ENCODE peak calls at places on chromosomes 11 and 22, in ten cellular contexts. One of them, this sample, is unnamed.

GRCh38 chr22:35894937-35895708 is 133.5 kb downstream of the RBFOX2 start:
- DNase-seq in H4: peak; percentile 52
- DNase-seq in iris pigment epithelial cell: peak; percentile 85
- DNase-seq in stimulated activated CD8-positive, alpha-beta memory T cell treated with anti-CD3 and anti-CD28 coated beads, Interleukin-15, amount 100 ng/mL, for 48 hours: no peak
- DNase-seq in brain microvascular endothelial cell: peak; percentile 42
- DNase-seq in activated T-helper 1 cell treated with anti-CD3 and anti-CD28 coated beads, Interleukin-12 subunit alpha, Interleukin-12 subunit beta, Interleukin-2, Interleukin-4 antibody, amounts not matched to agents 30 ng/mL and 10 ng/mL and 1 ng/mL, durations not matched to agents 14 hours and 24 hours and 36 hours: no peak
- DNase-seq in stimulated activated CD4-positive, alpha-beta T cell treated with anti-CD3 and anti-CD28 coated beads, Interleukin-1b, Interleukin-23, amount 100 ng/mL, for 24 hours: no peak
- DNase-seq in bronchial epithelial cell: peak; percentile 97
- DNase-seq in kidney: no peak
- DNase-seq in CD8-positive, alpha-beta T cell: no peak
- DNase-seq in this sample: no peak

GRCh38 chr22:31625661-31626426 is 36.2 kb downstream of the PISD start:
- DNase-seq in H4: no peak
- DNase-seq in iris pigment epithelial cell: peak; percentile 60
- DNase-seq in stimulated activated CD8-positive, alpha-beta memory T cell treated with anti-CD3 and anti-CD28 coated beads, Interleukin-15, amount 100 ng/mL, for 48 hours: no peak
- DNase-seq in brain microvascular endothelial cell: peak; percentile 43
- DNase-seq in activated T-helper 1 cell treated with anti-CD3 and anti-CD28 coated beads, Interleukin-12 subunit alpha, Interleukin-12 subunit beta, Interleukin-2, Interleukin-4 antibody, amounts not matched to agents 30 ng/mL and 10 ng/mL and 1 ng/mL, durations not matched to agents 14 hours and 24 hours and 36 hours: no peak
- DNase-seq in stimulated activated CD4-positive, alpha-beta T cell treated with anti-CD3 and anti-CD28 coated beads, Interleukin-1b, Interleukin-23, amount 100 ng/mL, for 24 hours: no peak
- DNase-seq in bronchial epithelial cell: no peak
- DNase-seq in kidney: no peak
- DNase-seq in CD8-positive, alpha-beta T cell: no peak
- DNase-seq in this sample: no peak

GRCh38 chr22:39130892-39131855 is 21.3 kb downstream of the CBX7 start:
- DNase-seq in H4: no peak
- DNase-seq in iris pigment epithelial cell: peak; percentile 39
- DNase-seq in stimulated activated CD8-positive, alpha-beta memory T cell treated with anti-CD3 and anti-CD28 coated beads, Interleukin-15, amount 100 ng/mL, for 48 hours: no peak
- DNase-seq in brain microvascular endothelial cell: no peak
- DNase-seq in activated T-helper 1 cell treated with anti-CD3 and anti-CD28 coated beads, Interleukin-12 subunit alpha, Interleukin-12 subunit beta, Interleukin-2, Interleukin-4 antibody, amounts not matched to agents 30 ng/mL and 10 ng/mL and 1 ng/mL, durations not matched to agents 14 hours and 24 hours and 36 hours: no peak
- DNase-seq in stimulated activated CD4-positive, alpha-beta T cell treated with anti-CD3 and anti-CD28 coated beads, Interleukin-1b, Interleukin-23, amount 100 ng/mL, for 24 hours: no peak
- DNase-seq in bronchial epithelial cell: no peak
- DNase-seq in kidney: no peak
- DNase-seq in CD8-positive, alpha-beta T cell: no peak
- DNase-seq in this sample: no peak

GRCh38 chr11:1041149-1041467 is 4.6 kb upstream of the MUC6 start:
- DNase-seq in H4: no peak
- DNase-seq in iris pigment epithelial cell: no peak
- DNase-seq in stimulated activated CD8-positive, alpha-beta memory T cell treated with anti-CD3 and anti-CD28 coated beads, Interleukin-15, amount 100 ng/mL, for 48 hours: no peak
- DNase-seq in brain microvascular endothelial cell: no peak
- DNase-seq in activated T-helper 1 cell treated with anti-CD3 and anti-CD28 coated beads, Interleukin-12 subunit alpha, Interleukin-12 subunit beta, Interleukin-2, Interleukin-4 antibody, amounts not matched to agents 30 ng/mL and 10 ng/mL and 1 ng/mL, durations not matched to agents 14 hours and 24 hours and 36 hours: no peak
- DNase-seq in stimulated activated CD4-positive, alpha-beta T cell treated with anti-CD3 and anti-CD28 coated beads, Interleukin-1b, Interleukin-23, amount 100 ng/mL, for 24 hours: no peak
- DNase-seq in bronchial epithelial cell: no peak
- DNase-seq in kidney: peak; percentile 73
- DNase-seq in CD8-positive, alpha-beta T cell: no peak
- DNase-seq in this sample: no peak

GRCh38 chr11:26442131-26442530 is 110.2 kb downstream of the ANO3 start:
- DNase-seq in H4: peak; percentile 62
- DNase-seq in iris pigment epithelial cell: peak; percentile 29
- DNase-seq in stimulated activated CD8-positive, alpha-beta memory T cell treated with anti-CD3 and anti-CD28 coated beads, Interleukin-15, amount 100 ng/mL, for 48 hours: no peak
- DNase-seq in brain microvascular endothelial cell: peak; percentile 1
- DNase-seq in activated T-helper 1 cell treated with anti-CD3 and anti-CD28 coated beads, Interleukin-12 subunit alpha, Interleukin-12 subunit beta, Interleukin-2, Interleukin-4 antibody, amounts not matched to agents 30 ng/mL and 10 ng/mL and 1 ng/mL, durations not matched to agents 14 hours and 24 hours and 36 hours: no peak
- DNase-seq in stimulated activated CD4-positive, alpha-beta T cell treated with anti-CD3 and anti-CD28 coated beads, Interleukin-1b, Interleukin-23, amount 100 ng/mL, for 24 hours: no peak
- DNase-seq in bronchial epithelial cell: peak; percentile 4
- DNase-seq in kidney: no peak
- DNase-seq in CD8-positive, alpha-beta T cell: no peak
- DNase-seq in this sample: no peak

GRCh38 chr11:117179048-117179999 is 781 bp downstream of the SIDT2 start:
- DNase-seq in H4: no peak
- DNase-seq in iris pigment epithelial cell: no peak
- DNase-seq in stimulated activated CD8-positive, alpha-beta memory T cell treated with anti-CD3 and anti-CD28 coated beads, Interleukin-15, amount 100 ng/mL, for 48 hours: peak; percentile 11
- DNase-seq in brain microvascular endothelial cell: no peak
- DNase-seq in activated T-helper 1 cell treated with anti-CD3 and anti-CD28 coated beads, Interleukin-12 subunit alpha, Interleukin-12 subunit beta, Interleukin-2, Interleukin-4 antibody, amounts not matched to agents 30 ng/mL and 10 ng/mL and 1 ng/mL, durations not matched to agents 14 hours and 24 hours and 36 hours: peak; percentile 41
- DNase-seq in stimulated activated CD4-positive, alpha-beta T cell treated with anti-CD3 and anti-CD28 coated beads, Interleukin-1b, Interleukin-23, amount 100 ng/mL, for 24 hours: peak; percentile 10
- DNase-seq in bronchial epithelial cell: no peak
- DNase-seq in kidney: peak; percentile 89
- DNase-seq in CD8-positive, alpha-beta T cell: peak; percentile 71
- DNase-seq in this sample: no peak

GRCh38 chr11:10500263-10500601 is 40.8 kb downstream of the RNF141 start:
- DNase-seq in H4: no peak
- DNase-seq in iris pigment epithelial cell: no peak
- DNase-seq in stimulated activated CD8-positive, alpha-beta memory T cell treated with anti-CD3 and anti-CD28 coated beads, Interleukin-15, amount 100 ng/mL, for 48 hours: no peak
- DNase-seq in brain microvascular endothelial cell: no peak
- DNase-seq in activated T-helper 1 cell treated with anti-CD3 and anti-CD28 coated beads, Interleukin-12 subunit alpha, Interleukin-12 subunit beta, Interleukin-2, Interleukin-4 antibody, amounts not matched to agents 30 ng/mL and 10 ng/mL and 1 ng/mL, durations not matched to agents 14 hours and 24 hours and 36 hours: no peak
- DNase-seq in stimulated activated CD4-positive, alpha-beta T cell treated with anti-CD3 and anti-CD28 coated beads, Interleukin-1b, Interleukin-23, amount 100 ng/mL, for 24 hours: no peak
- DNase-seq in bronchial epithelial cell: no peak
- DNase-seq in kidney: no peak
- DNase-seq in CD8-positive, alpha-beta T cell: no peak
- DNase-seq in this sample: no peak

GRCh38 chr22:30823015-30823370 is 128.3 kb downstream of the OSBP2 start:
- DNase-seq in H4: no peak
- DNase-seq in iris pigment epithelial cell: no peak
- DNase-seq in stimulated activated CD8-positive, alpha-beta memory T cell treated with anti-CD3 and anti-CD28 coated beads, Interleukin-15, amount 100 ng/mL, for 48 hours: no peak
- DNase-seq in brain microvascular endothelial cell: peak; percentile 26
- DNase-seq in activated T-helper 1 cell treated with anti-CD3 and anti-CD28 coated beads, Interleukin-12 subunit alpha, Interleukin-12 subunit beta, Interleukin-2, Interleukin-4 antibody, amounts not matched to agents 30 ng/mL and 10 ng/mL and 1 ng/mL, durations not matched to agents 14 hours and 24 hours and 36 hours: no peak
- DNase-seq in stimulated activated CD4-positive, alpha-beta T cell treated with anti-CD3 and anti-CD28 coated beads, Interleukin-1b, Interleukin-23, amount 100 ng/mL, for 24 hours: no peak
- DNase-seq in bronchial epithelial cell: no peak
- DNase-seq in kidney: no peak
- DNase-seq in CD8-positive, alpha-beta T cell: no peak
- DNase-seq in this sample: no peak

GRCh38 chr11:128725630-128726461 is 32.0 kb downstream of the FLI1 start:
- DNase-seq in H4: peak; percentile 80
- DNase-seq in iris pigment epithelial cell: peak; percentile 67
- DNase-seq in stimulated activated CD8-positive, alpha-beta memory T cell treated with anti-CD3 and anti-CD28 coated beads, Interleukin-15, amount 100 ng/mL, for 48 hours: no peak
- DNase-seq in brain microvascular endothelial cell: no peak
- DNase-seq in activated T-helper 1 cell treated with anti-CD3 and anti-CD28 coated beads, Interleukin-12 subunit alpha, Interleukin-12 subunit beta, Interleukin-2, Interleukin-4 antibody, amounts not matched to agents 30 ng/mL and 10 ng/mL and 1 ng/mL, durations not matched to agents 14 hours and 24 hours and 36 hours: peak; percentile 55
- DNase-seq in stimulated activated CD4-positive, alpha-beta T cell treated with anti-CD3 and anti-CD28 coated beads, Interleukin-1b, Interleukin-23, amount 100 ng/mL, for 24 hours: no peak
- DNase-seq in bronchial epithelial cell: no peak
- DNase-seq in kidney: no peak
- DNase-seq in CD8-positive, alpha-beta T cell: peak; percentile 73
- DNase-seq in this sample: no peak

GRCh38 chr11:87628161-87628560 is 547.1 kb downstream of the RAB38 start:
- DNase-seq in H4: no peak
- DNase-seq in iris pigment epithelial cell: no peak
- DNase-seq in stimulated activated CD8-positive, alpha-beta memory T cell treated with anti-CD3 and anti-CD28 coated beads, Interleukin-15, amount 100 ng/mL, for 48 hours: no peak
- DNase-seq in brain microvascular endothelial cell: no peak
- DNase-seq in activated T-helper 1 cell treated with anti-CD3 and anti-CD28 coated beads, Interleukin-12 subunit alpha, Interleukin-12 subunit beta, Interleukin-2, Interleukin-4 antibody, amounts not matched to agents 30 ng/mL and 10 ng/mL and 1 ng/mL, durations not matched to agents 14 hours and 24 hours and 36 hours: no peak
- DNase-seq in stimulated activated CD4-positive, alpha-beta T cell treated with anti-CD3 and anti-CD28 coated beads, Interleukin-1b, Interleukin-23, amount 100 ng/mL, for 24 hours: no peak
- DNase-seq in bronchial epithelial cell: no peak
- DNase-seq in kidney: no peak
- DNase-seq in CD8-positive, alpha-beta T cell: no peak
- DNase-seq in this sample: no peak

GRCh38 chr11:94563176-94563847 is 3.9 kb upstream of the PIWIL4 start:
- DNase-seq in H4: peak; percentile 19
- DNase-seq in iris pigment epithelial cell: peak; percentile 75
- DNase-seq in stimulated activated CD8-positive, alpha-beta memory T cell treated with anti-CD3 and anti-CD28 coated beads, Interleukin-15, amount 100 ng/mL, for 48 hours: no peak
- DNase-seq in brain microvascular endothelial cell: peak; percentile 59
- DNase-seq in activated T-helper 1 cell treated with anti-CD3 and anti-CD28 coated beads, Interleukin-12 subunit alpha, Interleukin-12 subunit beta, Interleukin-2, Interleukin-4 antibody, amounts not matched to agents 30 ng/mL and 10 ng/mL and 1 ng/mL, durations not matched to agents 14 hours and 24 hours and 36 hours: no peak
- DNase-seq in stimulated activated CD4-positive, alpha-beta T cell treated with anti-CD3 and anti-CD28 coated beads, Interleukin-1b, Interleukin-23, amount 100 ng/mL, for 24 hours: no peak
- DNase-seq in bronchial epithelial cell: peak; percentile 83
- DNase-seq in kidney: no peak
- DNase-seq in CD8-positive, alpha-beta T cell: no peak
- DNase-seq in this sample: no peak

GRCh38 chr11:134120143-134120850 is 51.4 kb downstream of the JAM3 start:
- DNase-seq in H4: peak; percentile 53
- DNase-seq in iris pigment epithelial cell: peak; percentile 97
- DNase-seq in stimulated activated CD8-positive, alpha-beta memory T cell treated with anti-CD3 and anti-CD28 coated beads, Interleukin-15, amount 100 ng/mL, for 48 hours: no peak
- DNase-seq in brain microvascular endothelial cell: peak; percentile 93
- DNase-seq in activated T-helper 1 cell treated with anti-CD3 and anti-CD28 coated beads, Interleukin-12 subunit alpha, Interleukin-12 subunit beta, Interleukin-2, Interleukin-4 antibody, amounts not matched to agents 30 ng/mL and 10 ng/mL and 1 ng/mL, durations not matched to agents 14 hours and 24 hours and 36 hours: no peak
- DNase-seq in stimulated activated CD4-positive, alpha-beta T cell treated with anti-CD3 and anti-CD28 coated beads, Interleukin-1b, Interleukin-23, amount 100 ng/mL, for 24 hours: no peak
- DNase-seq in bronchial epithelial cell: peak; percentile 90
- DNase-seq in kidney: peak; percentile 78
- DNase-seq in CD8-positive, alpha-beta T cell: no peak
- DNase-seq in this sample: no peak

GRCh38 chr11:70536051-70536877 is 137.9 kb downstream of the CTTN start:
- DNase-seq in H4: no peak
- DNase-seq in iris pigment epithelial cell: no peak
- DNase-seq in stimulated activated CD8-positive, alpha-beta memory T cell treated with anti-CD3 and anti-CD28 coated beads, Interleukin-15, amount 100 ng/mL, for 48 hours: no peak
- DNase-seq in brain microvascular endothelial cell: no peak
- DNase-seq in activated T-helper 1 cell treated with anti-CD3 and anti-CD28 coated beads, Interleukin-12 subunit alpha, Interleukin-12 subunit beta, Interleukin-2, Interleukin-4 antibody, amounts not matched to agents 30 ng/mL and 10 ng/mL and 1 ng/mL, durations not matched to agents 14 hours and 24 hours and 36 hours: no peak
- DNase-seq in stimulated activated CD4-positive, alpha-beta T cell treated with anti-CD3 and anti-CD28 coated beads, Interleukin-1b, Interleukin-23, amount 100 ng/mL, for 24 hours: no peak
- DNase-seq in bronchial epithelial cell: no peak
- DNase-seq in kidney: peak; percentile 64
- DNase-seq in CD8-positive, alpha-beta T cell: no peak
- DNase-seq in this sample: no peak

GRCh38 chr11:70352601-70353000 is 45.7 kb upstream of the CTTN start:
- DNase-seq in H4: no peak
- DNase-seq in iris pigment epithelial cell: no peak
- DNase-seq in stimulated activated CD8-positive, alpha-beta memory T cell treated with anti-CD3 and anti-CD28 coated beads, Interleukin-15, amount 100 ng/mL, for 48 hours: no peak
- DNase-seq in brain microvascular endothelial cell: no peak
- DNase-seq in activated T-helper 1 cell treated with anti-CD3 and anti-CD28 coated beads, Interleukin-12 subunit alpha, Interleukin-12 subunit beta, Interleukin-2, Interleukin-4 antibody, amounts not matched to agents 30 ng/mL and 10 ng/mL and 1 ng/mL, durations not matched to agents 14 hours and 24 hours and 36 hours: no peak
- DNase-seq in stimulated activated CD4-positive, alpha-beta T cell treated with anti-CD3 and anti-CD28 coated beads, Interleukin-1b, Interleukin-23, amount 100 ng/mL, for 24 hours: no peak
- DNase-seq in bronchial epithelial cell: no peak
- DNase-seq in kidney: no peak
- DNase-seq in CD8-positive, alpha-beta T cell: no peak
- DNase-seq in this sample: no peak

GRCh38 chr11:29171350-29171950 is 845.4 kb downstream of the KCNA4 start:
- DNase-seq in H4: no peak
- DNase-seq in iris pigment epithelial cell: peak; percentile 70
- DNase-seq in stimulated activated CD8-positive, alpha-beta memory T cell treated with anti-CD3 and anti-CD28 coated beads, Interleukin-15, amount 100 ng/mL, for 48 hours: no peak
- DNase-seq in brain microvascular endothelial cell: no peak
- DNase-seq in activated T-helper 1 cell treated with anti-CD3 and anti-CD28 coated beads, Interleukin-12 subunit alpha, Interleukin-12 subunit beta, Interleukin-2, Interleukin-4 antibody, amounts not matched to agents 30 ng/mL and 10 ng/mL and 1 ng/mL, durations not matched to agents 14 hours and 24 hours and 36 hours: no peak
- DNase-seq in stimulated activated CD4-positive, alpha-beta T cell treated with anti-CD3 and anti-CD28 coated beads, Interleukin-1b, Interleukin-23, amount 100 ng/mL, for 24 hours: no peak
- DNase-seq in bronchial epithelial cell: no peak
- DNase-seq in kidney: no peak
- DNase-seq in CD8-positive, alpha-beta T cell: no peak
- DNase-seq in this sample: no peak

GRCh38 chr11:90753546-90753945 is 530.7 kb upstream of the CHORDC1 start:
- DNase-seq in H4: no peak
- DNase-seq in iris pigment epithelial cell: no peak
- DNase-seq in stimulated activated CD8-positive, alpha-beta memory T cell treated with anti-CD3 and anti-CD28 coated beads, Interleukin-15, amount 100 ng/mL, for 48 hours: no peak
- DNase-seq in brain microvascular endothelial cell: peak; percentile 12
- DNase-seq in activated T-helper 1 cell treated with anti-CD3 and anti-CD28 coated beads, Interleukin-12 subunit alpha, Interleukin-12 subunit beta, Interleukin-2, Interleukin-4 antibody, amounts not matched to agents 30 ng/mL and 10 ng/mL and 1 ng/mL, durations not matched to agents 14 hours and 24 hours and 36 hours: no peak
- DNase-seq in stimulated activated CD4-positive, alpha-beta T cell treated with anti-CD3 and anti-CD28 coated beads, Interleukin-1b, Interleukin-23, amount 100 ng/mL, for 24 hours: no peak
- DNase-seq in bronchial epithelial cell: no peak
- DNase-seq in kidney: no peak
- DNase-seq in CD8-positive, alpha-beta T cell: no peak
- DNase-seq in this sample: no peak

GRCh38 chr11:64649304-64649703 is 58.3 kb downstream of the SLC22A12 start:
- DNase-seq in H4: no peak
- DNase-seq in iris pigment epithelial cell: peak; percentile 29
- DNase-seq in stimulated activated CD8-positive, alpha-beta memory T cell treated with anti-CD3 and anti-CD28 coated beads, Interleukin-15, amount 100 ng/mL, for 48 hours: no peak
- DNase-seq in brain microvascular endothelial cell: no peak
- DNase-seq in activated T-helper 1 cell treated with anti-CD3 and anti-CD28 coated beads, Interleukin-12 subunit alpha, Interleukin-12 subunit beta, Interleukin-2, Interleukin-4 antibody, amounts not matched to agents 30 ng/mL and 10 ng/mL and 1 ng/mL, durations not matched to agents 14 hours and 24 hours and 36 hours: no peak
- DNase-seq in stimulated activated CD4-positive, alpha-beta T cell treated with anti-CD3 and anti-CD28 coated beads, Interleukin-1b, Interleukin-23, amount 100 ng/mL, for 24 hours: no peak
- DNase-seq in bronchial epithelial cell: peak; percentile 13
- DNase-seq in kidney: no peak
- DNase-seq in CD8-positive, alpha-beta T cell: no peak
- DNase-seq in this sample: peak; percentile 20

GRCh38 chr11:126740857-126741256 is 259.7 kb downstream of the KIRREL3 start:
- DNase-seq in H4: no peak
- DNase-seq in iris pigment epithelial cell: no peak
- DNase-seq in stimulated activated CD8-positive, alpha-beta memory T cell treated with anti-CD3 and anti-CD28 coated beads, Interleukin-15, amount 100 ng/mL, for 48 hours: no peak
- DNase-seq in brain microvascular endothelial cell: no peak
- DNase-seq in activated T-helper 1 cell treated with anti-CD3 and anti-CD28 coated beads, Interleukin-12 subunit alpha, Interleukin-12 subunit beta, Interleukin-2, Interleukin-4 antibody, amounts not matched to agents 30 ng/mL and 10 ng/mL and 1 ng/mL, durations not matched to agents 14 hours and 24 hours and 36 hours: no peak
- DNase-seq in stimulated activated CD4-positive, alpha-beta T cell treated with anti-CD3 and anti-CD28 coated beads, Interleukin-1b, Interleukin-23, amount 100 ng/mL, for 24 hours: no peak
- DNase-seq in bronchial epithelial cell: no peak
- DNase-seq in kidney: no peak
- DNase-seq in CD8-positive, alpha-beta T cell: no peak
- DNase-seq in this sample: no peak

GRCh38 chr11:34620202-34620601 is 691 bp upstream of the EHF start:
- DNase-seq in H4: no peak
- DNase-seq in iris pigment epithelial cell: no peak
- DNase-seq in stimulated activated CD8-positive, alpha-beta memory T cell treated with anti-CD3 and anti-CD28 coated beads, Interleukin-15, amount 100 ng/mL, for 48 hours: no peak
- DNase-seq in brain microvascular endothelial cell: no peak
- DNase-seq in activated T-helper 1 cell treated with anti-CD3 and anti-CD28 coated beads, Interleukin-12 subunit alpha, Interleukin-12 subunit beta, Interleukin-2, Interleukin-4 antibody, amounts not matched to agents 30 ng/mL and 10 ng/mL and 1 ng/mL, durations not matched to agents 14 hours and 24 hours and 36 hours: no peak
- DNase-seq in stimulated activated CD4-positive, alpha-beta T cell treated with anti-CD3 and anti-CD28 coated beads, Interleukin-1b, Interleukin-23, amount 100 ng/mL, for 24 hours: no peak
- DNase-seq in bronchial epithelial cell: no peak
- DNase-seq in kidney: no peak
- DNase-seq in CD8-positive, alpha-beta T cell: no peak
- DNase-seq in this sample: no peak

GRCh38 chr11:10709299-10710086 is 15.9 kb upstream of the IRAG1 start:
- DNase-seq in H4: no peak
- DNase-seq in iris pigment epithelial cell: peak; percentile 31
- DNase-seq in stimulated activated CD8-positive, alpha-beta memory T cell treated with anti-CD3 and anti-CD28 coated beads, Interleukin-15, amount 100 ng/mL, for 48 hours: no peak
- DNase-seq in brain microvascular endothelial cell: no peak
- DNase-seq in activated T-helper 1 cell treated with anti-CD3 and anti-CD28 coated beads, Interleukin-12 subunit alpha, Interleukin-12 subunit beta, Interleukin-2, Interleukin-4 antibody, amounts not matched to agents 30 ng/mL and 10 ng/mL and 1 ng/mL, durations not matched to agents 14 hours and 24 hours and 36 hours: no peak
- DNase-seq in stimulated activated CD4-positive, alpha-beta T cell treated with anti-CD3 and anti-CD28 coated beads, Interleukin-1b, Interleukin-23, amount 100 ng/mL, for 24 hours: no peak
- DNase-seq in bronchial epithelial cell: no peak
- DNase-seq in kidney: no peak
- DNase-seq in CD8-positive, alpha-beta T cell: no peak
- DNase-seq in this sample: no peak

GRCh38 chr22:42688241-42688913 is 32.3 kb downstream of the A4GALT start:
- DNase-seq in H4: peak; percentile 93
- DNase-seq in iris pigment epithelial cell: peak; percentile 92
- DNase-seq in stimulated activated CD8-positive, alpha-beta memory T cell treated with anti-CD3 and anti-CD28 coated beads, Interleukin-15, amount 100 ng/mL, for 48 hours: no peak
- DNase-seq in brain microvascular endothelial cell: peak; percentile 77
- DNase-seq in activated T-helper 1 cell treated with anti-CD3 and anti-CD28 coated beads, Interleukin-12 subunit alpha, Interleukin-12 subunit beta, Interleukin-2, Interleukin-4 antibody, amounts not matched to agents 30 ng/mL and 10 ng/mL and 1 ng/mL, durations not matched to agents 14 hours and 24 hours and 36 hours: no peak
- DNase-seq in stimulated activated CD4-positive, alpha-beta T cell treated with anti-CD3 and anti-CD28 coated beads, Interleukin-1b, Interleukin-23, amount 100 ng/mL, for 24 hours: no peak
- DNase-seq in bronchial epithelial cell: peak; percentile 90
- DNase-seq in kidney: peak; percentile 97
- DNase-seq in CD8-positive, alpha-beta T cell: no peak
- DNase-seq in this sample: peak; percentile 48

GRCh38 chr22:38125731-38126344 is 15.4 kb upstream of the BAIAP2L2 start:
- DNase-seq in H4: no peak
- DNase-seq in iris pigment epithelial cell: no peak
- DNase-seq in stimulated activated CD8-positive, alpha-beta memory T cell treated with anti-CD3 and anti-CD28 coated beads, Interleukin-15, amount 100 ng/mL, for 48 hours: no peak
- DNase-seq in brain microvascular endothelial cell: no peak
- DNase-seq in activated T-helper 1 cell treated with anti-CD3 and anti-CD28 coated beads, Interleukin-12 subunit alpha, Interleukin-12 subunit beta, Interleukin-2, Interleukin-4 antibody, amounts not matched to agents 30 ng/mL and 10 ng/mL and 1 ng/mL, durations not matched to agents 14 hours and 24 hours and 36 hours: no peak
- DNase-seq in stimulated activated CD4-positive, alpha-beta T cell treated with anti-CD3 and anti-CD28 coated beads, Interleukin-1b, Interleukin-23, amount 100 ng/mL, for 24 hours: no peak
- DNase-seq in bronchial epithelial cell: no peak
- DNase-seq in kidney: peak; percentile 49
- DNase-seq in CD8-positive, alpha-beta T cell: no peak
- DNase-seq in this sample: no peak

GRCh38 chr11:117663826-117664225 is 133.2 kb downstream of the DSCAML1 start:
- DNase-seq in H4: no peak
- DNase-seq in iris pigment epithelial cell: no peak
- DNase-seq in stimulated activated CD8-positive, alpha-beta memory T cell treated with anti-CD3 and anti-CD28 coated beads, Interleukin-15, amount 100 ng/mL, for 48 hours: no peak
- DNase-seq in brain microvascular endothelial cell: no peak
- DNase-seq in activated T-helper 1 cell treated with anti-CD3 and anti-CD28 coated beads, Interleukin-12 subunit alpha, Interleukin-12 subunit beta, Interleukin-2, Interleukin-4 antibody, amounts not matched to agents 30 ng/mL and 10 ng/mL and 1 ng/mL, durations not matched to agents 14 hours and 24 hours and 36 hours: no peak
- DNase-seq in stimulated activated CD4-positive, alpha-beta T cell treated with anti-CD3 and anti-CD28 coated beads, Interleukin-1b, Interleukin-23, amount 100 ng/mL, for 24 hours: no peak
- DNase-seq in bronchial epithelial cell: no peak
- DNase-seq in kidney: no peak
- DNase-seq in CD8-positive, alpha-beta T cell: no peak
- DNase-seq in this sample: no peak

GRCh38 chr11:2663506-2663905 is 36.3 kb downstream of the KCNQ1OT1 start:
- DNase-seq in H4: no peak
- DNase-seq in iris pigment epithelial cell: no peak
- DNase-seq in stimulated activated CD8-positive, alpha-beta memory T cell treated with anti-CD3 and anti-CD28 coated beads, Interleukin-15, amount 100 ng/mL, for 48 hours: no peak
- DNase-seq in brain microvascular endothelial cell: no peak
- DNase-seq in activated T-helper 1 cell treated with anti-CD3 and anti-CD28 coated beads, Interleukin-12 subunit alpha, Interleukin-12 subunit beta, Interleukin-2, Interleukin-4 antibody, amounts not matched to agents 30 ng/mL and 10 ng/mL and 1 ng/mL, durations not matched to agents 14 hours and 24 hours and 36 hours: no peak
- DNase-seq in stimulated activated CD4-positive, alpha-beta T cell treated with anti-CD3 and anti-CD28 coated beads, Interleukin-1b, Interleukin-23, amount 100 ng/mL, for 24 hours: no peak
- DNase-seq in bronchial epithelial cell: no peak
- DNase-seq in kidney: peak; percentile 30
- DNase-seq in CD8-positive, alpha-beta T cell: no peak
- DNase-seq in this sample: no peak

GRCh38 chr22:21760640-21761039 is 25.0 kb upstream of the YPEL1 start:
- DNase-seq in H4: peak; percentile 84
- DNase-seq in iris pigment epithelial cell: peak; percentile 95
- DNase-seq in stimulated activated CD8-positive, alpha-beta memory T cell treated with anti-CD3 and anti-CD28 coated beads, Interleukin-15, amount 100 ng/mL, for 48 hours: no peak
- DNase-seq in brain microvascular endothelial cell: peak; percentile 76
- DNase-seq in activated T-helper 1 cell treated with anti-CD3 and anti-CD28 coated beads, Interleukin-12 subunit alpha, Interleukin-12 subunit beta, Interleukin-2, Interleukin-4 antibody, amounts not matched to agents 30 ng/mL and 10 ng/mL and 1 ng/mL, durations not matched to agents 14 hours and 24 hours and 36 hours: no peak
- DNase-seq in stimulated activated CD4-positive, alpha-beta T cell treated with anti-CD3 and anti-CD28 coated beads, Interleukin-1b, Interleukin-23, amount 100 ng/mL, for 24 hours: no peak
- DNase-seq in bronchial epithelial cell: peak; percentile 46
- DNase-seq in kidney: no peak
- DNase-seq in CD8-positive, alpha-beta T cell: no peak
- DNase-seq in this sample: no peak

GRCh38 chr11:43393765-43394355 is 35.1 kb downstream of the TTC17 start:
- DNase-seq in H4: no peak
- DNase-seq in iris pigment epithelial cell: peak; percentile 64
- DNase-seq in stimulated activated CD8-positive, alpha-beta memory T cell treated with anti-CD3 and anti-CD28 coated beads, Interleukin-15, amount 100 ng/mL, for 48 hours: no peak
- DNase-seq in brain microvascular endothelial cell: peak; percentile 47
- DNase-seq in activated T-helper 1 cell treated with anti-CD3 and anti-CD28 coated beads, Interleukin-12 subunit alpha, Interleukin-12 subunit beta, Interleukin-2, Interleukin-4 antibody, amounts not matched to agents 30 ng/mL and 10 ng/mL and 1 ng/mL, durations not matched to agents 14 hours and 24 hours and 36 hours: no peak
- DNase-seq in stimulated activated CD4-positive, alpha-beta T cell treated with anti-CD3 and anti-CD28 coated beads, Interleukin-1b, Interleukin-23, amount 100 ng/mL, for 24 hours: no peak
- DNase-seq in bronchial epithelial cell: no peak
- DNase-seq in kidney: no peak
- DNase-seq in CD8-positive, alpha-beta T cell: no peak
- DNase-seq in this sample: no peak

GRCh38 chr11:91947215-91947614 is 277.4 kb upstream of the FAT3 start:
- DNase-seq in H4: peak; percentile 70
- DNase-seq in iris pigment epithelial cell: no peak
- DNase-seq in stimulated activated CD8-positive, alpha-beta memory T cell treated with anti-CD3 and anti-CD28 coated beads, Interleukin-15, amount 100 ng/mL, for 48 hours: no peak
- DNase-seq in brain microvascular endothelial cell: peak; percentile 3
- DNase-seq in activated T-helper 1 cell treated with anti-CD3 and anti-CD28 coated beads, Interleukin-12 subunit alpha, Interleukin-12 subunit beta, Interleukin-2, Interleukin-4 antibody, amounts not matched to agents 30 ng/mL and 10 ng/mL and 1 ng/mL, durations not matched to agents 14 hours and 24 hours and 36 hours: no peak
- DNase-seq in stimulated activated CD4-positive, alpha-beta T cell treated with anti-CD3 and anti-CD28 coated beads, Interleukin-1b, Interleukin-23, amount 100 ng/mL, for 24 hours: no peak
- DNase-seq in bronchial epithelial cell: peak; percentile 4
- DNase-seq in kidney: peak; percentile 29
- DNase-seq in CD8-positive, alpha-beta T cell: no peak
- DNase-seq in this sample: no peak

GRCh38 chr22:36587289-36588154 is 58.6 kb upstream of the EIF3D start:
- DNase-seq in H4: no peak
- DNase-seq in iris pigment epithelial cell: peak; percentile 66
- DNase-seq in stimulated activated CD8-positive, alpha-beta memory T cell treated with anti-CD3 and anti-CD28 coated beads, Interleukin-15, amount 100 ng/mL, for 48 hours: no peak
- DNase-seq in brain microvascular endothelial cell: peak; percentile 26
- DNase-seq in activated T-helper 1 cell treated with anti-CD3 and anti-CD28 coated beads, Interleukin-12 subunit alpha, Interleukin-12 subunit beta, Interleukin-2, Interleukin-4 antibody, amounts not matched to agents 30 ng/mL and 10 ng/mL and 1 ng/mL, durations not matched to agents 14 hours and 24 hours and 36 hours: no peak
- DNase-seq in stimulated activated CD4-positive, alpha-beta T cell treated with anti-CD3 and anti-CD28 coated beads, Interleukin-1b, Interleukin-23, amount 100 ng/mL, for 24 hours: no peak
- DNase-seq in bronchial epithelial cell: no peak
- DNase-seq in kidney: peak; percentile 9
- DNase-seq in CD8-positive, alpha-beta T cell: no peak
- DNase-seq in this sample: no peak

This sample was measured in NCI-H1930.